ENCODE peak calls at places on chromosomes 12 and 14, in seven cellular contexts. W is hypothalamus, U is stomach, N is neural crest cell, L is NCI-H524, B is MV-4-11, X is HTR-8/SVneo. M is an unnamed sample.

GRCh38 chr12:123614531-123614930 is 12.6 kb downstream of the DDX55 start:
- DNase-seq in W (no peak), U (no peak), N (no peak), L (no peak), B (no peak), X (no peak), M (no peak)

GRCh38 chr14:54182419-54183040 is 214.3 kb upstream of the CDKN3 start:
- DNase-seq in W (no peak), U (no peak), N (no peak), L (no peak), B (no peak), X (peak), M (no peak)

GRCh38 chr12:54372113-54372806 is 8.0 kb upstream of the GPR84 start:
- DNase-seq in W (no peak), U (no peak), N (no peak), L (no peak), B (no peak), X (no peak), M (no peak)

GRCh38 chr14:40983604-40984003 is 623.1 kb upstream of the LRFN5 start:
- DNase-seq in W (no peak), U (no peak), N (no peak), L (no peak), B (no peak), X (no peak), M (no peak)

GRCh38 chr12:64450711-64451486 is 1.0 kb upstream of the TBK1 start:
- DNase-seq in W (peak), U (no peak), N (no peak), L (peak), B (peak), X (no peak), M (no peak)

GRCh38 chr12:101697930-101698781 is 716 bp downstream of the CHPT1 start:
- DNase-seq in W (peak), U (peak), N (peak), L (peak), B (no peak), X (peak), M (no peak)

GRCh38 chr14:72608391-72609204 is 285.3 kb downstream of the DPF3 start:
- DNase-seq in W (no peak), U (no peak), N (no peak), L (no peak), B (no peak), X (peak), M (no peak)

GRCh38 chr12:93742086-93742934 is 65.1 kb downstream of the CRADD start:
- DNase-seq in W (peak), U (peak), N (peak), L (peak), B (peak), X (peak), M (peak)

GRCh38 chr12:121793501-121793835 is at the start of gene RHOF:
- DNase-seq in W (peak), U (peak), N (no peak), L (no peak), B (peak), X (no peak), M (no peak)

GRCh38 chr12:105322070-105322469 is 8.4 kb upstream of the C12orf75 start:
- DNase-seq in W (no peak), U (no peak), N (no peak), L (no peak), B (no peak), X (no peak), M (no peak)

GRCh38 chr12:11719678-11720099 is 70.2 kb downstream of the ETV6 start:
- DNase-seq in W (peak), U (no peak), N (no peak), L (no peak), B (peak), X (peak), M (no peak)

GRCh38 chr12:12714276-12715001 is 2.7 kb upstream of the CDKN1B start:
- DNase-seq in W (peak), U (peak), N (no peak), L (peak), B (peak), X (no peak), M (no peak)

GRCh38 chr14:54114941-54115340 is 158.3 kb upstream of the BMP4 start:
- DNase-seq in W (no peak), U (no peak), N (no peak), L (no peak), B (no peak), X (no peak), M (no peak)

GRCh38 chr14:52023518-52023917 is 34.2 kb downstream of the RTRAF start:
- DNase-seq in W (no peak), U (no peak), N (no peak), L (peak), B (no peak), X (no peak), M (no peak)

GRCh38 chr12:67766370-67766769 is 117.8 kb downstream of the DYRK2 start:
- DNase-seq in W (no peak), U (no peak), N (no peak), L (no peak), B (no peak), X (no peak), M (no peak)

GRCh38 chr14:62654641-62655040 is 390.6 kb downstream of the KCNH5 start:
- DNase-seq in W (no peak), U (no peak), N (no peak), L (no peak), B (no peak), X (no peak), M (no peak)

M was measured in NCI-H1417 treated with DMSO at 0.1 percent for 48 hours.